ENCODE peak calls at places on chromosomes 2 and 18, in six cellular contexts. O is activated T-cell treated with anti-CD3 and anti-CD28 coated beads, Interleukin-2, amount 50 U/mL, for 48 hours; W is CD8-positive, alpha-beta memory T cell; K is amniotic stem cell; S is prostate gland; J is ovary. R is an unnamed sample.

GRCh38 chr2:109085912-109086742 is 42.9 kb upstream of the SH3RF3 start:
- DNase-seq in O (no peak), W (no peak), K (no peak), S (no peak), J (no peak), R (no peak)

GRCh38 chr2:137151731-137152130 is 386.4 kb downstream of the THSD7B start:
- DNase-seq in O (no peak), W (no peak), K (no peak), S (no peak), J (no peak), R (no peak)

GRCh38 chr18:22709288-22710060 is 223.7 kb upstream of the RBBP8 start:
- DNase-seq in O (no peak), W (no peak), K (no peak), S (no peak), J (peak), R (no peak)

GRCh38 chr18:8797206-8797605 is 91.8 kb downstream of the MTCL1 start:
- DNase-seq in O (no peak), W (no peak), K (no peak), S (no peak), J (no peak), R (no peak)

GRCh38 chr2:160752475-160753330 is 259.1 kb upstream of the RBMS1 start:
- DNase-seq in O (peak), W (no peak), K (peak), S (no peak), J (no peak), R (no peak)

GRCh38 chr2:210195066-210195852 is 24.1 kb upstream of the KANSL1L start:
- DNase-seq in O (no peak), W (no peak), K (no peak), S (no peak), J (no peak), R (no peak)

GRCh38 chr2:205043285-205043684 is 498.0 kb downstream of the PARD3B start:
- DNase-seq in O (no peak), W (no peak), K (no peak), S (no peak), J (no peak), R (no peak)

GRCh38 chr2:8570637-8571036 is 111.2 kb upstream of the ID2 start:
- DNase-seq in O (no peak), W (no peak), K (no peak), S (no peak), J (no peak), R (no peak)

GRCh38 chr2:240440251-240440650 is 4.8 kb downstream of the GPC1 start:
- DNase-seq in O (no peak), W (no peak), K (no peak), S (no peak), J (no peak), R (no peak)

GRCh38 chr18:34121157-34121807 is 103.4 kb downstream of the NOL4 start:
- DNase-seq in O (no peak), W (no peak), K (no peak), S (peak), J (no peak), R (no peak)

GRCh38 chr2:15939556-15939853 is 845 bp upstream of the MYCN start:
- DNase-seq in O (no peak), W (no peak), K (no peak), S (peak), J (peak), R (peak)

GRCh38 chr2:20630967-20631366 is 19.9 kb downstream of the HS1BP3 start:
- DNase-seq in O (no peak), W (no peak), K (no peak), S (no peak), J (no peak), R (peak)

GRCh38 chr2:28128281-28128950 is 237.9 kb downstream of the BABAM2 start:
- DNase-seq in O (no peak), W (no peak), K (no peak), S (no peak), J (no peak), R (no peak)

GRCh38 chr2:180227461-180227860 is 220.4 kb upstream of the CWC22 start:
- DNase-seq in O (no peak), W (no peak), K (no peak), S (no peak), J (no peak), R (no peak)

GRCh38 chr2:201021914-201022313 is 49.6 kb downstream of the HYCC2 start:
- DNase-seq in O (no peak), W (no peak), K (no peak), S (no peak), J (no peak), R (no peak)

GRCh38 chr2:160473508-160474318 is 19.9 kb downstream of the RBMS1 start:
- DNase-seq in O (no peak), W (no peak), K (no peak), S (no peak), J (no peak), R (no peak)

GRCh38 chr2:49288113-49288710 is 133.9 kb upstream of the FSHR start:
- DNase-seq in O (no peak), W (no peak), K (no peak), S (peak), J (no peak), R (no peak)

GRCh38 chr2:114316532-114317300 is 125.7 kb upstream of the DPP10 start:
- DNase-seq in O (no peak), W (no peak), K (no peak), S (no peak), J (no peak), R (no peak)

GRCh38 chr2:203455209-203455608 is 79.9 kb downstream of the RAPH1 start:
- DNase-seq in O (no peak), W (no peak), K (no peak), S (no peak), J (no peak), R (no peak)

GRCh38 chr2:36376319-36376765 is 20.8 kb downstream of the CRIM1 start:
- DNase-seq in O (no peak), W (no peak), K (no peak), S (peak), J (peak), R (peak)

GRCh38 chr2:208373460-208374089 is 33.0 kb upstream of the PTH2R start:
- DNase-seq in O (peak), W (peak), K (no peak), S (peak), J (no peak), R (no peak)

GRCh38 chr2:221203846-221204245 is 368.3 kb downstream of the EPHA4 start:
- DNase-seq in O (no peak), W (no peak), K (no peak), S (peak), J (no peak), R (no peak)

GRCh38 chr2:188940171-188940570 is 34.0 kb upstream of the COL3A1 start:
- DNase-seq in O (no peak), W (no peak), K (no peak), S (no peak), J (peak), R (no peak)

GRCh38 chr2:18987592-18988073 is 370.8 kb downstream of the OSR1 start:
- DNase-seq in O (no peak), W (no peak), K (peak), S (peak), J (peak), R (peak)

GRCh38 chr2:35365859-35366258 is 989.7 kb upstream of the CRIM1 start:
- DNase-seq in O (no peak), W (no peak), K (no peak), S (no peak), J (no peak), R (no peak)

GRCh38 chr2:10707831-10708230 is 13.6 kb upstream of the ATP6V1C2 start:
- DNase-seq in O (no peak), W (no peak), K (no peak), S (no peak), J (no peak), R (no peak)

GRCh38 chr2:8475349-8476045 is 206.4 kb upstream of the ID2 start:
- DNase-seq in O (peak), W (no peak), K (no peak), S (no peak), J (no peak), R (peak)

GRCh38 chr2:226694142-226694541 is 105.5 kb downstream of the IRS1 start:
- DNase-seq in O (no peak), W (no peak), K (no peak), S (no peak), J (no peak), R (no peak)

GRCh38 chr2:127382836-127383235 is 4.9 kb downstream of the MAP3K2 start:
- DNase-seq in O (no peak), W (no peak), K (no peak), S (no peak), J (no peak), R (peak)

GRCh38 chr18:48548404-48548771 is 9.6 kb downstream of the CTIF start:
- DNase-seq in O (no peak), W (no peak), K (no peak), S (no peak), J (no peak), R (peak)

GRCh38 chr2:227308784-227309183 is 16.3 kb upstream of the MFF start:
- DNase-seq in O (no peak), W (no peak), K (no peak), S (no peak), J (no peak), R (no peak)

GRCh38 chr2:232368311-232368731 is 10.2 kb upstream of the ALPP start:
- DNase-seq in O (no peak), W (no peak), K (no peak), S (no peak), J (no peak), R (no peak)

GRCh38 chr2:12501469-12502147 is 215.1 kb upstream of the TRIB2 start:
- DNase-seq in O (peak), W (peak), K (no peak), S (no peak), J (no peak), R (no peak)

GRCh38 chr2:11554430-11554764 is 20.6 kb downstream of the GREB1 start:
- DNase-seq in O (no peak), W (no peak), K (no peak), S (no peak), J (no peak), R (no peak)

R was measured in right lobe of liver.